ENCODE peak calls at places on chromosomes 7 and 10, in four cellular contexts. X is GM13977, R is BJ, N is kidney epithelial cell. U is an unnamed sample.

GRCh38 chr10:24350111-24350921 is 141.4 kb downstream of the KIAA1217 start:
- DNase-seq in X (no peak), R (no peak), N (no peak), U (peak; percentile 71)

GRCh38 chr7:108253275-108254044 is 123.3 kb upstream of the LAMB4 start:
- DNase-seq in X (no peak), R (no peak), N (no peak), U (no peak)

GRCh38 chr7:134175724-134176350 is 48.7 kb downstream of the LRGUK start:
- DNase-seq in X (no peak), R (peak; percentile 15), N (no peak), U (no peak)

GRCh38 chr10:110138197-110138812 is 69.1 kb upstream of the MXI1 start:
- DNase-seq in X (peak; percentile 65), R (peak; percentile 6), N (no peak), U (no peak)

GRCh38 chr10:87928996-87929395 is 65.6 kb downstream of the PTEN start:
- DNase-seq in X (no peak), R (no peak), N (no peak), U (no peak)

GRCh38 chr7:4939971-4940720 is 18.8 kb downstream of the MMD2 start:
- DNase-seq in X (no peak), R (no peak), N (no peak), U (no peak)

GRCh38 chr10:96288151-96288621 is 16.0 kb upstream of the DNTT start:
- DNase-seq in X (peak; percentile 55), R (no peak), N (no peak), U (no peak)

GRCh38 chr7:41122256-41122987 is 580.5 kb downstream of the INHBA start:
- DNase-seq in X (no peak), R (no peak), N (no peak), U (no peak)

GRCh38 chr10:70894416-70894815 is 6.1 kb upstream of the PCBD1 start:
- DNase-seq in X (no peak), R (no peak), N (no peak), U (no peak)

GRCh38 chr7:99170730-99171074 is 26.8 kb upstream of the SMURF1 start:
- DNase-seq in X (no peak), R (no peak), N (no peak), U (no peak)

GRCh38 chr7:67947651-67948050 is 951.0 kb downstream of the TYW1 start:
- DNase-seq in X (no peak), R (no peak), N (no peak), U (no peak)

GRCh38 chr10:34249634-34250033 is 565.5 kb downstream of the PARD3 start:
- DNase-seq in X (no peak), R (no peak), N (no peak), U (no peak)
- TF ChIP-seq CTCF in X (no peak), R (no peak), N (peak; percentile 30), U (no peak)

GRCh38 chr7:274262-274661 is 15.7 kb upstream of the FOXL3 start:
- DNase-seq in X (no peak), R (no peak), N (no peak), U (no peak)
- TF ChIP-seq CTCF in X (no peak), R (no peak), N (no peak), U (no peak)

DNA sequence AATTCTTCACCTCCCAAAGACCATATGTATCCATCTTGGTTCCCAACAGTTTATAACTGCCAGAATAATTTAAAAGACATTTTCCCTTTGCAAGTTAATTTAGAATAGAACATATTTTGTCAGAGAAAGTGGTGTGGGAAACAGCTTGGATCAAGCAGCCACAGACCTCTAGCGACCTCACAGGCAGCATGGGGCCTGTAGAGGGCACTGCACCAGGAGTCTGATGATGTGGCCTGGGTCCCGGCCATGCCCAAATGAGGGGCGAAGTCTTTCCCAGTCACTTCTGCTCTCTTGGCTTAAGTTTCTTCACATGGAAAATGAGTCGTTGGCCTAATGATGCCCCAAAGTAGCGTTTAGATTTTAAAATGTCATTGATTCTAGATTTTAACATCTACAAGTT is 243.2 kb downstream of the SDK1 start:
- DNase-seq in X (no peak), R (no peak), N (no peak), U (no peak)
- TF ChIP-seq CTCF in X (no peak), R (no peak), N (peak; percentile 4), U (no peak)

GRCh38 chr10:811781-812180 is 119.7 kb downstream of the LARP4B start:
- DNase-seq in X (no peak), R (no peak), N (no peak), U (no peak)
- TF ChIP-seq CTCF in X (no peak), R (no peak), N (no peak), U (no peak)

GRCh38 chr7:74388880-74389415 is 64.8 kb upstream of the GTF2IRD1 start:
- DNase-seq in X (no peak), R (no peak), N (no peak), U (no peak)
- TF ChIP-seq CTCF in X (no peak), R (no peak), N (no peak), U (no peak)

GRCh38 chr7:20786049-20786412 is 655 bp downstream of the SP8 start:
- DNase-seq in X (peak; percentile 49), R (no peak), N (no peak), U (no peak)

GRCh38 chr7:20783716-20784310 is 2.9 kb downstream of the SP8 start:
- DNase-seq in X (no peak), R (no peak), N (no peak), U (no peak)

GRCh38 chr7:20783131-20783715 is 3.5 kb downstream of the SP8 start:
- DNase-seq in X (no peak), R (no peak), N (no peak), U (no peak)

GRCh38 chr7:20785211-20786048 is 1.3 kb downstream of the SP8 start:
- DNase-seq in X (peak; percentile 46), R (no peak), N (no peak), U (no peak)

GRCh38 chr7:20784311-20785210 is 2.1 kb downstream of the SP8 start:
- DNase-seq in X (peak; percentile 59), R (no peak), N (peak; percentile 9), U (no peak)
- TF ChIP-seq CTCF in X (no peak), R (no peak), N (peak; percentile 24), U (no peak)

DNA sequence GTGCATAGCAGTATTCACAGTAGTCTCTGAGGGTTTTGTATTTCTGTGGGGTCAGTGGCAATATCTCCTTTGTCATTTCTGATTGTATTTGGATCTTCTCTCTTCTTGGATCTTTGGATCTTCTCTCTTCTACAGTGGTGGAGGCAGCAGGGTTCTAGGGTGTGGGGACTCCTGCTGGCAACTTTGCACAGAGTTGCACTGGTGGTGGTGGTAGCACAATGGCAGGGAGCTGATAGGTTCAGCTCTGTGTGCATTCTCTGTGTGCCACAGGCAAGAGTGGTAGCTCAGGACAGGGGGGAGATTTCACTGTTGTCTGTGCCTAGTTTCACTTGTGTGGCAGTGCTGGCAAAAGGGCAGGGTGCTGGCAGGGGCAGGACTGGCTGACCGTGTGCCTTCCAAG is 35.1 kb upstream of the PRSS37 start:
- DNase-seq in X (no peak), R (no peak), N (no peak), U (no peak)
- TF ChIP-seq CTCF in X (no peak), R (no peak), N (no peak), U (no peak)

GRCh38 chr7:95993420-95993819 is 221.1 kb downstream of the DYNC1I1 start:
- DNase-seq in X (no peak), R (no peak), N (no peak), U (no peak)
- TF ChIP-seq CTCF in X (no peak), R (no peak), N (no peak), U (no peak)

GRCh38 chr10:132252412-132252811 is 55.3 kb downstream of the STK32C start:
- DNase-seq in X (no peak), R (no peak), N (no peak), U (no peak)
- TF ChIP-seq CTCF in X (no peak), R (peak; percentile 16), N (no peak), U (no peak)

GRCh38 chr7:121303422-121304171 is 25.2 kb upstream of the WNT16 start:
- DNase-seq in X (no peak), R (no peak), N (no peak), U (no peak)
- TF ChIP-seq CTCF in X (no peak), R (no peak), N (no peak), U (no peak)